ENCODE peak calls at places on chromosomes 11 and 22, in six cellular contexts. G is PC-3, A is HCT116, K is SK-N-SH, H is MM.1S, Z is Karpas-422. W is an unnamed sample. For H3K79me2 and H3K9me2, the result is how much of the 10 kb centered on the place peaks cover.

GRCh38 chr11:111586305-111586915 is 15.8 kb upstream of the SIK2 start:
- DNase-seq in G (peak), H (peak), Z (peak), A (peak), K (peak), W (peak)

GRCh38 chr11:44865866-44866272 is 84.8 kb downstream of the TP53I11 start:
- DNase-seq in Z (no peak), K (peak), G (peak), A (no peak), H (no peak), W (no peak)

GRCh38 chr11:119195680-119196079 is 10.4 kb downstream of the NHERF4 start:
- DNase-seq in G (peak), Z (no peak), K (peak), H (no peak), A (peak), W (peak)

GRCh38 chr11:12319734-12320387 is 57.5 kb upstream of the PARVA start:
- DNase-seq in A (no peak), Z (peak), G (no peak), H (peak), K (no peak), W (no peak)

GRCh38 chr11:19472679-19473078 is 231.9 kb upstream of the E2F8 start:
- DNase-seq in G (no peak), A (no peak), K (no peak), H (no peak), Z (no peak), W (peak)

GRCh38 chr11:19742595-19743292 is 30.1 kb downstream of the NAV2 start:
- DNase-seq in H (peak), A (peak), Z (peak), K (peak), G (peak), W (peak)

GRCh38 chr22:45202333-45203149 is 38.2 kb downstream of the KIAA0930 start:
- DNase-seq in A (no peak), Z (no peak), G (no peak), H (no peak), K (no peak), W (no peak)

GRCh38 chr11:31797227-31798056 is 13.7 kb downstream of the PAX6 start:
- DNase-seq in K (no peak), G (no peak), H (peak), A (no peak), Z (no peak), W (no peak)

GRCh38 chr11:11701070-11701469 is 79.3 kb upstream of the GALNT18 start:
- DNase-seq in Z (no peak), H (no peak), A (peak), K (no peak), G (peak), W (peak)

GRCh38 chr22:41288245-41288946 is 2.4 kb upstream of the RANGAP1 start:
- DNase-seq in Z (no peak), H (no peak), G (peak), A (peak), K (no peak), W (peak)

GRCh38 chr11:44475114-44475686 is 90.3 kb upstream of the CD82 start:
- DNase-seq in A (no peak), Z (no peak), G (no peak), H (no peak), K (no peak), W (no peak)

GRCh38 chr11:15097411-15097810 is 17.3 kb upstream of the INSC start:
- DNase-seq in G (no peak), A (no peak), H (no peak), K (no peak), Z (no peak), W (no peak)

GRCh38 chr11:81570669-81571068 is 1163.0 kb downstream of the FAM181B start:
- DNase-seq in K (no peak), H (no peak), A (no peak), G (no peak), Z (no peak), W (no peak)

GRCh38 chr11:15655552-15655951 is 540.8 kb downstream of the INSC start:
- DNase-seq in G (no peak), K (no peak), A (no peak), Z (no peak), H (no peak), W (no peak)

GRCh38 chr11:119319702-119320592 is 3.0 kb upstream of the MCAM start:
- DNase-seq in K (no peak), Z (no peak), G (no peak), A (no peak), H (no peak), W (no peak)

GRCh38 chr11:131645237-131645636 is 274.8 kb downstream of the NTM start:
- DNase-seq in Z (no peak), G (no peak), H (no peak), K (no peak), A (no peak), W (no peak)

GRCh38 chr22:25369133-25369532 is 149.7 kb downstream of the CRYBB2 start:
- DNase-seq in A (no peak), G (no peak), H (no peak), Z (no peak), K (no peak), W (no peak)

GRCh38 chr22:36027960-36028645 is 521 bp downstream of the RBFOX2 start:
- DNase-seq in A (no peak), H (peak), K (peak), Z (peak), G (peak), W (no peak)

GRCh38 chr22:20628081-20628939 is 120.9 kb downstream of the MED15 start:
- DNase-seq in G (no peak), Z (no peak), K (no peak), H (no peak), A (no peak), W (no peak)

GRCh38 chr22:39496131-39496838 is 5.8 kb upstream of the MIEF1 start:
- DNase-seq in H (peak), A (peak), Z (peak), G (peak), K (peak), W (peak)

GRCh38 chr22:23071163-23072034 is 1.1 kb downstream of the GNAZ start:
- DNase-seq in G (no peak), H (no peak), Z (no peak), K (peak), A (no peak), W (no peak)

GRCh38 chr22:23068832-23069385 is 1.4 kb upstream of the GNAZ start:
- DNase-seq in K (no peak), H (no peak), Z (no peak), G (no peak), A (no peak), W (no peak)

GRCh38 chr22:23072035-23072910 is 2.0 kb downstream of the GNAZ start:
- DNase-seq in K (no peak), G (no peak), A (no peak), H (no peak), Z (no peak), W (peak)

GRCh38 chr22:23069502-23070357 is 589 bp upstream of the GNAZ start:
- DNase-seq in K (peak), G (peak), A (peak), Z (peak), H (peak), W (peak)

DNA sequence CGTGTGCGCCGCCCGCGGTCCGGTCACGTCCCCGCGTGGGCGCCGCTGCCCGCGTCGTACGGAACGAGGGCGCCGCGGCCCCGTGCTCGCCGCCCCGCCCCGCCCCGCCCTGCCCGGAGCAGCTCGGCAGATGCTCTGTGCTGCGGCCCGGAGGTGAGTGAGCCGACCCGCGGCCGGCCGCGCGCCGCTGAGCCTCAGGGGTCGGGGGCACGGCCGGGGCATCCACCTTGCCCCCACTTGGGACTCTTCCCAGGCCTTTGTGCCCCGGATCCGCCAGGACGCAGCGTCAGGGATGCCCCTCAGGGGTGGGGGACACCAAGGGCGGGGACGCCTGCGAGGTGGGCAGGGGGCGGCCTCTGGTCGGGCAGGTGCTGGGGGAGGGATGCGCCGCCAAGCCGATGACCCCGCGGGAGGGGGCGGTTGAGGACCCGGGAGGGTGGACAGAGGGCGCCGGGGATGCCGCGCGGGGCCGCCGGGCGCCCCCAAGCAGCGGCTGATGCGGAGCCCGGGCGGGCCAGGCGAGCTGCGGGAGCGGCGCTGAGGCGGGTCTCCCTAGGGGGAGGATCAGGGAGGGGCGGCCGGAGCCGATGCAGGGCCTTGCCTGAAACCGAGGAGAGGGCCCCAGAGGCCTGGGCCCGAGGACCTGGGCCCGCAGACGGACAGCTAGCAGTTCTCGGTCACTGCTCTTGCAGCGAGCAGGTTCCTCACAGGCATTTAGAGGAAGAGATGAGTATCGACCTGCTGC is at the start of gene GNAZ:
- DNase-seq in G (no peak), Z (peak), A (no peak), K (peak), H (no peak), W (peak)
- H3K9ac ChIP-seq in G (peak), Z (peak), A (peak), K (peak), H (peak), W (peak)

DNA sequence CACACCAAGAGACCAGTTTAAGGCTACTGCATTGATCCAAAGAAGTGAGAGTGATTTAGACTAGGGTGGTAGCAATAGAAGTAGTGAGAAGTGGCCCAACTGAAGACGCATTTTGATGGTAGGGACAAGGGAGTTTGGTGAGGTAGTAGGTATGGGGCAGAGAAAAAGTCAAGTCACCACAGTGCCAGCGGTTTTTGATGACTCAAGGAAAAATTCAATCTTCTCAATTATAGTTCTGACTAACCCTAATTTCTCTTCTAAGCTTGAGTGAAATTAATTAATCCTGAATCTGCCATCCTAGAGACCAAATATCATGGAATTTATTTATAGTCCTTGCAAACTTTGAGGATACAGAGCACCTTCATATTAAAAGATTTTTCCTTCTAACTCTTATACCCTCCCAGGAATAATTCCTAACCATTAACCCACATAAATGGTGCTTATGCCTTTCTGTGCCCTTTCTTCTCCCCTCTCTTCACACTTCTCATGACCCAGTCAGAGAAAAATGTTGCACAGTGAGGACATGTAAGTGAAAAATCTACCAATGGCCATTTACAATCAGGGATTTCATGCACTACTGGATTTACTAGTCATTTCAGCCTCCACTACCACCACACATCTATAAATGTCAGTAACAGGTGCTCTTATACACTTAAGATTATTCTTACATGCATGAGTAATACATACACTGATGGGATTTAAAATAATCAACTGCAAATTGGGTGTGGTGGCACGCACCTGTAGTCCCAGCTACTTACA is 45.9 kb upstream of the ARHGAP32 start:
- DNase-seq in K (no peak), G (no peak), A (no peak), H (no peak), Z (no peak), W (no peak)
- H3K79me2 ChIP-seq in K (half or more), G (under half), A (under half), H (under half), Z (under half), W (under half)

GRCh38 chr11:99535406-99535805 is 514.7 kb downstream of the CNTN5 start:
- DNase-seq in G (no peak), A (no peak), H (no peak), K (no peak), Z (no peak), W (no peak)
- H3K9me2 ChIP-seq in G (under half), A (under half), H (under half), K (under half), Z (under half), W (under half)

GRCh38 chr11:2578934-2579280 is 120.9 kb downstream of the KCNQ1OT1 start:
- DNase-seq in Z (no peak), A (no peak), G (no peak), H (no peak), K (no peak), W (no peak)
- H3K9ac ChIP-seq in Z (no peak), A (no peak), G (no peak), H (no peak), K (no peak), W (no peak)

DNA sequence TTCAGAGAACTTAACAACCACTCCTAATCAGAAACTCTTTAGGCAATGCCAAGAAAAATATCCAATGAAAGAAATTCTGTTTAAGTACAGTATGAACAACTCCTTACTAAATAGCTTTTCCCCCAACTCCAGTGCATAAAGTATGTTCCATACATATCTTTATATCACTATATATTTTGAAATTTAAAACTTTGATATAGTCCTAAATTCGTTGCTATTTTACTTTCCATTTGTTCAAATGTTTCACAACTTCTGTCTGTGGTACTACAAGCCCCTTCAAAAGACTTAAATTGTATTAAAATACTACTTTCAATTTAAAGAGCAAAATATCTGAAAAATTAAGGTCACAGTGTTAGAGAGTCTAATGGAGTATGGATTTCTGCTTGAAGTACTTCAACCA is 52.6 kb downstream of the STK33 start:
- DNase-seq in A (no peak), G (no peak), K (no peak), H (no peak), Z (no peak), W (no peak)
- H3K79me2 ChIP-seq in A (under half), G (under half), K (under half), H (under half), Z (under half), W (under half)

GRCh38 chr11:132898676-132899075 is 633.6 kb downstream of the OPCML start:
- DNase-seq in A (no peak), H (no peak), K (no peak), Z (no peak), G (no peak), W (no peak)
- H3K9me2 ChIP-seq in A (under half), H (under half), K (under half), Z (under half), G (under half), W (under half)

DNA sequence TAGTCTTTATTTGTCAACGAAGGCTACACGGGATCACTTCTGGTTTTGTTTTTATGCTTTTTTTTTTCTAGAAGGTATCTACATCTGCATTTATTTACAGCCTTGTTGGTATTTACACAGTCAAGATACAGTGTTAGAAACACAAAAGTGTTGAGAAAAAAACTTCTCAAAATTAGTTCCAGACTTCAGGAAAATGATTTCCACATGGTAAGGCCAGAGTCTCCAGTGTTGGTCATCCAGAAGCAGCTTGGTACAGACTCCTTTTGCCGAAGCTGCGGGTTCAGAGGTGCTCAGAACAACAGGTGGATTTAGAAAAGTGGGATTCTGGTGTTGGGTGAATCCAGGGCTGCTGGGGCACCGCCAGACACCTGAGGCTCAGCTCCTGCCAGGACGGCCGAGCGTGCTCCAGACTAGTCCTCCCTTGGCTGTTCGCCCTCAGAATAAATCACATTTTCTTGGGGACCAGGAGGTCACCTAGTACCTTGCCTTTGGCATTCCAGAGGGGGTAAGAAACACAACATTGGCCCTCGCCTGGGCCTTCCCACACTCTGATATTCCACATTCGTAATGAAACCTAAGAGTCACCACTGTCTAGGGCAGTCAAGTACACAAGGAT is 78.7 kb upstream of the NARS2 start:
- DNase-seq in G (no peak), H (no peak), A (no peak), K (no peak), Z (no peak), W (no peak)
- H3K9ac ChIP-seq in G (no peak), H (no peak), A (no peak), K (no peak), Z (no peak), W (no peak)

DNA sequence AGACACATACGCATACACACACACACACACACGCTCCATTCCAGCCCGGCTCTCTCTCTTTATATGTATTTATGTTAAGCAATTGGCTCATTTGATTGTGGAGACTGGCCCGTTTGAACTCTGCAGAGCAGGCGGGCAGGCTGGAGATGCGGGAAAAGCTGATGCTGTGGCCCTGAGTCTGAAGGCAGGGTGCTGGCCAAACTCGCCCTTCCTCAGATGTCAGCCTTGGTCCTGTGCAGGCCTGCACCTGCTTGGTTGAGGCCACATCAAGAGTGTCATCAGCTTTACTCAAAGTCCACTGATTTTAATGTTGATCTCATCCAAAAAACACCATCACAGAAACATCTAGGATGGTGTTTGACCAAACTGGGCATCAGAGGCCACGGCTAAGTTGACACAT is 569.3 kb downstream of the TBC1D22A start:
- DNase-seq in A (no peak), Z (no peak), G (no peak), K (no peak), H (no peak), W (no peak)
- H3K79me2 ChIP-seq in A (under half), Z (under half), G (under half), K (under half), H (under half), W (under half)

GRCh38 chr11:132894598-132894997 is 637.7 kb downstream of the OPCML start:
- DNase-seq in A (no peak), Z (no peak), G (no peak), K (no peak), H (no peak), W (no peak)

GRCh38 chr11:132901638-132902610 is 630.4 kb downstream of the OPCML start:
- DNase-seq in K (no peak), Z (no peak), G (no peak), A (no peak), H (no peak), W (peak)

GRCh38 chr11:132895340-132895739 is 637.0 kb downstream of the OPCML start:
- DNase-seq in K (no peak), Z (no peak), H (no peak), G (no peak), A (no peak), W (peak)

DNA sequence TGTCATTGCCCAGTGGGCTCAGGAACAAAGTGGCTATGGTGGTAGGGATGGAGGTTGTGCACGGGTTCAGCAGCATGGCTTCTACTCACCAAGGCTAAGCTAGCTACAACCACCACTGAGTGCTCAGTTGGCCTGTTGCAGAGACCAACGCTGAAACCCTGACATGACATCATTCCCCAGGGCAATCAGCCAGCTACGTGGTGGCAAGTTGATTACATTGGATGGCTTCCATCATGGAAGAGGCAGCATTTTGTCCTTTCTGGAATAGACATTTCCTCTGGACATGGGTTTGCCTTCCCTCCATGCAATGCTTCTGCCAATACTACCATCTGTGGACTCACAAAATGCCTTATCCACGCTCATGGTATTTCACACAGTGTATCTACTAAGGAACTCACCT is 634.3 kb downstream of the OPCML start:
- DNase-seq in K (no peak), G (no peak), H (no peak), A (no peak), Z (no peak), W (no peak)
- H3K9me2 ChIP-seq in K (under half), G (under half), H (under half), A (under half), Z (under half), W (under half)

W was measured in GM23248.